ENCODE peak calls at places on chromosome 14, in nine cellular contexts. R, M, B, P, G, W, N, I and X are unnamed samples.

GRCh38 chr14:104561661-104562495 is 17.7 kb upstream of the C14orf180 start:
- DNase-seq in R (no peak), M (no peak), B (peak; percentile 63), P (no peak), G (peak; percentile 7), W (no peak), N (no peak), I (no peak), X (no peak)

GRCh38 chr14:47675489-47676300 is at the start of gene MDGA2:
- DNase-seq in R (peak; percentile 71), M (no peak), B (peak; percentile 78), P (no peak), G (no peak), W (no peak), N (no peak), I (peak; percentile 70), X (no peak)

GRCh38 chr14:70392676-70393075 is 24.2 kb downstream of the SYNJ2BP start:
- DNase-seq in R (no peak), M (no peak), B (no peak), P (no peak), G (no peak), W (no peak), N (no peak), I (no peak), X (no peak)

GRCh38 chr14:77144412-77145115 is 3.0 kb upstream of the ZDHHC22 start:
- DNase-seq in R (no peak), M (no peak), B (no peak), P (no peak), G (no peak), W (no peak), N (no peak), I (no peak), X (no peak)

GRCh38 chr14:38078393-38078792 is 129.3 kb upstream of the SSTR1 start:
- DNase-seq in R (no peak), M (no peak), B (no peak), P (no peak), G (no peak), W (no peak), N (peak; percentile 51), I (no peak), X (no peak)

GRCh38 chr14:86712727-86713126 is 1182.8 kb downstream of the FLRT2 start:
- DNase-seq in R (no peak), M (no peak), B (no peak), P (no peak), G (no peak), W (no peak), N (no peak), I (no peak), X (no peak)

GRCh38 chr14:51283402-51283825 is 43.4 kb downstream of the TMX1 start:
- DNase-seq in R (peak; percentile 89), M (peak; percentile 33), B (no peak), P (no peak), G (no peak), W (peak; percentile 36), N (no peak), I (peak; percentile 11), X (peak; percentile 77)

GRCh38 chr14:39555749-39556148 is 123.5 kb upstream of the FBXO33 start:
- DNase-seq in R (no peak), M (no peak), B (no peak), P (no peak), G (no peak), W (no peak), N (no peak), I (no peak), X (no peak)

GRCh38 chr14:35257809-35258208 is 34.4 kb upstream of the PSMA6 start:
- DNase-seq in R (no peak), M (no peak), B (no peak), P (no peak), G (no peak), W (no peak), N (no peak), I (no peak), X (no peak)

GRCh38 chr14:91258021-91258618 is 13.6 kb upstream of the GPR68 start:
- DNase-seq in R (no peak), M (no peak), B (no peak), P (no peak), G (peak; percentile 63), W (no peak), N (no peak), I (peak; percentile 65), X (no peak)

GRCh38 chr14:60252630-60253029 is 3.6 kb downstream of the PPM1A start:
- DNase-seq in R (no peak), M (no peak), B (no peak), P (no peak), G (no peak), W (no peak), N (no peak), I (no peak), X (no peak)
- H3K4me3 ChIP-seq in R (no peak overlapping the region), M (no peak overlapping the region), B (no peak overlapping the region), P (no peak overlapping the region), G (peak overlapping the region; percentile 93), W (no peak overlapping the region), N (no peak overlapping the region), I (no peak overlapping the region), X (no peak overlapping the region)

DNA sequence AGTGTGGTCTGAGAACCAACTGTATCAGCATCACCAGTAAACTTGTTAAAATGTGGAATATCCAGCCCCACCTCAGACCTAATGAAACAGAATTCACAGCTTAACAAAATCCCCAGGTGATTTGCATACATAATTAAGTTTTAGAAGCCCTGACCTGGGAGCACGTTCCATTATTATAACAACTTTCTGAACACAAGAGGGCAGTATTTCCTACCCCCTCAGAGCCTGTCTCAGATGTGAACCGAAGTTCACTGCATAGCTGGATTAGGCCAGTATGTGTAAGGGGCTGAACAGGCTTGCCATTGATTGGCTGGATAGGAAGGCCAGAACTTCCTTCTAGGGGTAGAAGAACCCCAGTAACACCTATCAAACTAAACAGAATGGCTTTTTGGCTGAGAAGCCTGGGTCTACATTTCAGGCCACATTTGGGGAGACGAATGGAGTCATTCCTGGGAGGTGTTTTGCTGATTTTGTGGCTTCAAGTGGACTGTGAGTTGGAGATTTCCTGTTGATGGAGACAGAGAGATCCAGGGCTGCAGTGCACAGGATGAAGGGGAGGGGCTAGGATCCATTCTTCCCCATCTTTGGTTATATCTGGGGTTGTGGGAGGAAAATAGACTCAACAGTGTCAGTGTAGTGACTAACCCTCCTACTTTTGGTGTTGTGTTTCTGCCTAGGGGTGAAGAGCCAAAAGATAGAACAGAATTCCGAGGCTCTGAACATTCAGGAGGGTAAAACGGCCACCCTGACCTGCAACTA is 94.7 kb upstream of the OR4E1 start:
- DNase-seq in R (peak; percentile 65), M (no peak), B (no peak), P (no peak), G (no peak), W (peak; percentile 32), N (no peak), I (no peak), X (no peak)
- TF ChIP-seq CTCF in R (peak; percentile 53), M (peak; percentile 25), B (no peak), P (no peak), G (no peak), W (peak; percentile 68), N (peak; percentile 38), I (peak; percentile 37), X (peak; percentile 10)

GRCh38 chr14:88323086-88323519 is at the start of gene KCNK10:
- DNase-seq in R (no peak), M (no peak), B (no peak), P (no peak), G (no peak), W (no peak), N (no peak), I (no peak), X (no peak)

GRCh38 chr14:88323520-88324199 is 591 bp upstream of the KCNK10 start:
- DNase-seq in R (peak; percentile 65), M (no peak), B (peak; percentile 71), P (no peak), G (no peak), W (no peak), N (no peak), I (peak; percentile 57), X (no peak)

GRCh38 chr14:88325883-88326282 is 2.8 kb upstream of the KCNK10 start:
- DNase-seq in R (no peak), M (no peak), B (no peak), P (no peak), G (no peak), W (no peak), N (no peak), I (no peak), X (no peak)

GRCh38 chr14:88327497-88327896 is 4.4 kb upstream of the KCNK10 start:
- DNase-seq in R (no peak), M (no peak), B (no peak), P (no peak), G (no peak), W (no peak), N (no peak), I (no peak), X (no peak)

DNA sequence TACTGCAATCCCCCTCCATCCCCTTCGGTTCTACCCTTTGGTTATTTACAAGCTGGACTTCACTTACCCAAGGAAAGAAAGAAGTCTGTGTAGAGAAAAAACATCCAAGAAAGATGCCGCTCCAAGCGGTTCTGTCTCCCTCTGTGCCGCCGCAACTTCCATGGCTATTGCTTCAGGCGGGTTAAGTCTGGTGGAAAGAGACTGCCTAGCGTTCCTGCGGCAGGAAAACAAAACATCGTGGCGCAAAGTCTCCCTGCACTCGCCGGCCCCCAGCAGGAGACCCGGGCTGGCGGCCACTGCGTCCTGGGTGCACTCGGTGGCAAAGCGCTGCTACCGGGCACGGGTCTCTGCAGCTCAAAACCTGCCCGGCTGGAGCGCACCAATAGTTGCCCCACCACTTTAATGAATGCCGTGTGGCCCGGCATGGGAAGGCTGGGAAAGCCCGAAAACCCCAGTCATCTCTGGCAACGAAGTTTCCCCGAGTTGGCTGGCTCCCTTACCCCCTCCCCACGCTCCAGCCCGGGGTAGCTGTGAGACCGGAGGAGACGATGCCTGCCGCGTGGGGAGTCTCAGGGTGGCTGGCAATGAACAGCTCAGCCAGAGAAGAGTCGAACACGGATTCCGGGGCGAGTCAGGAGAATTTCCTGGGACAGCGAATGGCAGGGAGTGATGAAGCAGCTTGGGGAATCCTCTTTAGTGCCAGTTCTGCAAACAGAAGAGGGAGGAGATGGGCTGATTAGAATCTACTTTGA is 3.5 kb upstream of the KCNK10 start:
- DNase-seq in R (peak; percentile 30), M (no peak), B (no peak), P (no peak), G (no peak), W (no peak), N (no peak), I (no peak), X (no peak)
- H3K27me3 ChIP-seq in R (peaks cover 100% of the 10 kb centered on the region), M (peaks cover 32% of the 10 kb centered on the region), B (peaks cover 55% of the 10 kb centered on the region), P (peaks cover 10% of the 10 kb centered on the region), G (peaks cover 23% of the 10 kb centered on the region), W (peaks cover 38% of the 10 kb centered on the region), N (peaks cover 66% of the 10 kb centered on the region), I (peaks cover 51% of the 10 kb centered on the region), X (peaks cover 39% of the 10 kb centered on the region)

DNA sequence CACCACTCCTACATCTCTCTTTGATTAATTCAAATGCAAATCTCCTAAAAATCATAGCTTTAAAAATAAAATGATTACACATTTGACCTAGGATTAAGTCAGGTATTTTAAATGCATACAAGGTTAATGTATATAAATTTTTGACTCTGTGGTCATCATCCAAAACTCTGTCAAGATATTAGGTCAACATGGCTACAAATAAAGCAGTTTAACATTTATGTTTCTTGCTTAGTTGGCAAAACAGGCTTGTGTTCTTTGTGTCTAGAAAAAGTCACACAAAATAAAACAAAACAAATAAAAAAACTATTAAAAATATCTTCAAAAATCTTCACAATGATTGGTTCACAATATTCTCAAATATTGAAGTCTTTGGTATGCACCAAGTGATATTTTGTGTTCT is 473.2 kb downstream of the LRFN5 start:
- DNase-seq in R (no peak), M (no peak), B (no peak), P (no peak), G (no peak), W (no peak), N (no peak), I (no peak), X (no peak)
- H3K4me3 ChIP-seq in R (no peak overlapping the region), M (no peak overlapping the region), B (no peak overlapping the region), P (no peak overlapping the region), G (no peak overlapping the region), W (no peak overlapping the region), N (no peak overlapping the region), I (no peak overlapping the region), X (no peak overlapping the region)

GRCh38 chr14:24212924-24213865 is at the start of gene CHMP4A:
- DNase-seq in R (peak; percentile 99), M (peak; percentile 94), B (peak; percentile 97), P (peak; percentile 97), G (peak; percentile 98), W (peak; percentile 95), N (peak; percentile 99), I (peak; percentile 98), X (peak; percentile 91)
- TF ChIP-seq CTCF in R (peak; percentile 19), M (peak; percentile 44), B (peak; percentile 15), P (peak; percentile 12), G (no peak), W (no peak), N (no peak), I (peak; percentile 24), X (peak; percentile 46)